ENCODE peak calls at places on chromosomes 1 and 21, in six cellular contexts. H is uterus; C is CD8-positive, alpha-beta T cell; E is transverse colon; F is iPS DF 6.9; G is PC-3. Z is an unnamed sample. For H3K27me3, the result is how much of the 10 kb centered on the place peaks cover.

GRCh38 chr21:46213620-46214286 is 14.8 kb downstream of the LSS start:
- DNase-seq in H (peak), C (no peak), E (no peak), F (no peak), G (no peak), Z (no peak)

GRCh38 chr1:37448691-37449417 is 25.5 kb upstream of the ZC3H12A start:
- DNase-seq in H (no peak), C (no peak), E (no peak), F (no peak), G (peak), Z (no peak)

GRCh38 chr1:6041432-6042062 is 4.1 kb upstream of the KCNAB2 start:
- DNase-seq in H (peak), C (peak), E (peak), F (no peak), G (peak), Z (no peak)

GRCh38 chr1:26686795-26687194 is 9.0 kb upstream of the ARID1A start:
- DNase-seq in H (no peak), C (no peak), E (no peak), F (no peak), G (peak), Z (no peak)

GRCh38 chr1:116754203-116754977 is at the start of gene CD2:
- DNase-seq in H (no peak), C (peak), E (peak), F (no peak), G (no peak), Z (peak)

GRCh38 chr1:160797861-160798273 is 1.9 kb downstream of the LY9 start:
- DNase-seq in H (no peak), C (peak), E (peak), F (no peak), G (peak), Z (peak)

GRCh38 chr1:111739984-111740765 is 980 bp upstream of the INKA2 start:
- DNase-seq in H (peak), C (no peak), E (peak), F (no peak), G (peak), Z (peak)

GRCh38 chr1:20633190-20634064 is at the start of gene PINK1:
- DNase-seq in H (peak), C (peak), E (peak), F (peak), G (peak), Z (peak)

GRCh38 chr1:19169642-19170041 is 40.4 kb downstream of the UBR4 start:
- DNase-seq in H (no peak), C (no peak), E (no peak), F (no peak), G (no peak), Z (no peak)

GRCh38 chr1:234616644-234617043 is 6.7 kb upstream of the IRF2BP2 start:
- DNase-seq in H (no peak), C (no peak), E (no peak), F (no peak), G (no peak), Z (no peak)

GRCh38 chr1:167529829-167530474 is 11.6 kb upstream of the CD247 start:
- DNase-seq in H (no peak), C (no peak), E (no peak), F (no peak), G (no peak), Z (no peak)

GRCh38 chr1:208781391-208782035 is 537.3 kb upstream of the PLXNA2 start:
- DNase-seq in H (no peak), C (no peak), E (no peak), F (peak), G (no peak), Z (no peak)

GRCh38 chr1:36653850-36654249 is 171.1 kb upstream of the CSF3R start:
- DNase-seq in H (no peak), C (no peak), E (no peak), F (no peak), G (peak), Z (no peak)

GRCh38 chr1:214473392-214473791 is 78.0 kb downstream of the PTPN14 start:
- DNase-seq in H (no peak), C (no peak), E (no peak), F (no peak), G (no peak), Z (no peak)

GRCh38 chr1:34057347-34057746 is 107.7 kb downstream of the CSMD2 start:
- DNase-seq in H (no peak), C (no peak), E (no peak), F (no peak), G (no peak), Z (no peak)

GRCh38 chr1:154407021-154407865 is 2.1 kb downstream of the IL6R start:
- DNase-seq in H (no peak), C (no peak), E (no peak), F (no peak), G (no peak), Z (no peak)

GRCh38 chr1:2174348-2175054 is 20.1 kb downstream of the FAAP20 start:
- DNase-seq in H (peak), C (no peak), E (peak), F (peak), G (peak), Z (no peak)

GRCh38 chr1:93056214-93056613 is 22.9 kb upstream of the MTF2 start:
- DNase-seq in H (no peak), C (no peak), E (no peak), F (no peak), G (peak), Z (no peak)

GRCh38 chr21:35468991-35469390 is 419.9 kb upstream of the RUNX1 start:
- DNase-seq in H (no peak), C (no peak), E (no peak), F (no peak), G (no peak), Z (no peak)

GRCh38 chr21:33835920-33836319 is 79.7 kb downstream of the ATP5PO start:
- DNase-seq in H (no peak), C (no peak), E (no peak), F (no peak), G (no peak), Z (no peak)

GRCh38 chr1:156936191-156936590 is 15.8 kb downstream of the LRRC71 start:
- DNase-seq in H (no peak), C (no peak), E (no peak), F (no peak), G (no peak), Z (no peak)

GRCh38 chr1:183711691-183712401 is 58.7 kb upstream of the APOBEC4 start:
- DNase-seq in H (peak), C (no peak), E (no peak), F (no peak), G (no peak), Z (no peak)

GRCh38 chr1:201795066-201795465 is 33.9 kb upstream of the IPO9 start:
- DNase-seq in H (no peak), C (no peak), E (no peak), F (no peak), G (peak), Z (no peak)

GRCh38 chr1:88595355-88595754 is 88.7 kb upstream of the PKN2 start:
- DNase-seq in H (no peak), C (no peak), E (no peak), F (no peak), G (peak), Z (peak)

GRCh38 chr21:43318841-43319781 is 107.8 kb downstream of the SIK1 start:
- DNase-seq in H (no peak), C (no peak), E (peak), F (no peak), G (peak), Z (no peak)

GRCh38 chr21:42219606-42220137 is 732 bp downstream of the ABCG1 start:
- DNase-seq in H (no peak), C (peak), E (peak), F (no peak), G (no peak), Z (no peak)

GRCh38 chr21:42221581-42222345 is 2.8 kb downstream of the ABCG1 start:
- DNase-seq in H (no peak), C (no peak), E (no peak), F (no peak), G (no peak), Z (no peak)

GRCh38 chr21:42222386-42222785 is 3.4 kb downstream of the ABCG1 start:
- DNase-seq in H (no peak), C (no peak), E (no peak), F (no peak), G (no peak), Z (no peak)

GRCh38 chr21:42218836-42219605 is at the start of gene ABCG1:
- DNase-seq in H (no peak), C (peak), E (peak), F (no peak), G (peak), Z (peak)

DNA sequence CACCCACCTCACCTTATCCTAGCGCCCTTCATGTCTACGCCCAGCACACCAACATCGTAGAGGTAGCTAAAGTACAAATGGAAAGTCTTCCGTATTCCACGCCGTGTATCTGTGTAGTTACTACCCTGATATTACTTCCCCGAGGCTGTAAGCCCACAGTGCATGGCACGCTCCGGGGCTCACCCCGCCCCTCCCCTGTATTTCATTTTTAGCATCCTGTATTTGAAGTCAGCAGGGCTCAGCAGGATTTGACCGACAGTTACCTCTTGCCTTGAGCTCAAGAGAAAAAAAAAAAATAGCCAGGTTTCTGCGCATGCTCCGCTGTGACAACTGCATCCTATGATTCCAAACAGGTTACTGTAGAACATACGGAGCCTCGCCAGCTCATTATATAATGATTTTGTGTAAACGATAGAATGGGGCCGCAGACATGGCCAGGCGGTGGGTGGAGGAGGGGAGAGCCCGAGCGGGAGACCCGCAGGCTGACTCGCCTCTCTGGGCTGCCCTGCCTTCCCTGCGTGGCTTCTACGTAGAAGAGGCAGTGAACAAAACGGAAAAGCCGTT is 1.3 kb downstream of the ABCG1 start:
- DNase-seq in H (peak), C (peak), E (peak), F (no peak), G (peak), Z (peak)
- H3K27me3 ChIP-seq in H (under half), C (under half), E (under half), F (under half), G (under half), Z (under half)

GRCh38 chr1:110387048-110387748 is 3.6 kb downstream of the SLC16A4 start:
- DNase-seq in H (no peak), C (no peak), E (no peak), F (no peak), G (no peak), Z (no peak)
- H3K4me3 ChIP-seq in H (no peak), C (no peak), E (no peak), F (no peak), G (no peak), Z (no peak)

DNA sequence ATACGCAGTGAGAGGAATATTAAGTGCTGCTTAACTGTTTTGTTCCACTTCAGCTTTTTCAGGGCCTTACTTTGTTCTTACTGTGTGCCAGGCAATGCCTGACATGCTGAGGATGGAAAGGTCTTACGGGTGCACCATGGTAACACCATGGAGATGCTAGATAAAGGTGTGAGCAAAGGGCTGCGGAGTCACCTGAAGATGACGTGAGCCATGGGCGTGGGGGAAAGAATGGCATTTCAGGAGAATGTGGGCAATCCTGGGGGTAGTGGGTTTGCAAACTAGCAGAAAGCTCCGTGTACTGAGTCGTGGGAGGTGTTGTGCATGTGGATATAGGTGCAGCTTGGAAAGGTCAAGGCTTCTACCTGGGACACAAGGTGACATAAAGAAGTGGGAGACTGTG is 27.4 kb downstream of the MAN1C1 start:
- DNase-seq in H (no peak), C (no peak), E (no peak), F (no peak), G (no peak), Z (no peak)
- H3K27me3 ChIP-seq in H (under half), C (under half), E (under half), F (under half), G (under half), Z (under half)

DNA sequence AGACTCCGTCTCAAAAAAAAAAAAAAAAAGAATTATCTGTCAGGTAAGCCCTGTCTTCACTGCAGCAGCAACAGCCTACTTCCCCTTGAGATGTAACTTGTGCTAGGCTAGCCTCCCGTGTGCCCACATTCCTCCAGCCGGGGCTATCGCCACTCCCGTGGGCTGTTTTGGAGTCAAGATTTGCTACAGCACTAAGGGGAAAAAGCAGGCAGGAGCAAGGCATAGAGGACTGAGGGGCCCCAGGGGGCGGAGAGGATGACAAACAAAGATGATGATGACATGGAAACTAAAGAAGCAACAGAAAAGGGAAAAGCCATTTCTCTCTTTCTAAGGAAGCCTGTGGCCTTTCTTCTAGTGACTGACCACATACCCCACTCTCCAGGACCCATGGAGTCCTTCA is 1.9 kb downstream of the TNFAIP8L2 start:
- DNase-seq in H (no peak), C (no peak), E (no peak), F (no peak), G (no peak), Z (no peak)
- H3K4me3 ChIP-seq in H (no peak), C (peak), E (no peak), F (no peak), G (no peak), Z (no peak)

GRCh38 chr1:220813013-220813412 is 26.3 kb downstream of the MTARC1 start:
- DNase-seq in H (no peak), C (no peak), E (no peak), F (no peak), G (no peak), Z (no peak)

GRCh38 chr1:220815409-220815808 is 28.7 kb downstream of the MTARC1 start:
- DNase-seq in H (no peak), C (no peak), E (no peak), F (no peak), G (no peak), Z (no peak)

GRCh38 chr1:220817907-220818306 is 31.2 kb downstream of the MTARC1 start:
- DNase-seq in H (peak), C (no peak), E (no peak), F (no peak), G (no peak), Z (no peak)

GRCh38 chr1:220819627-220820026 is 32.9 kb downstream of the MTARC1 start:
- DNase-seq in H (no peak), C (no peak), E (no peak), F (no peak), G (no peak), Z (no peak)

GRCh38 chr1:220818421-220819173 is 31.9 kb downstream of the MTARC1 start:
- DNase-seq in H (peak), C (no peak), E (peak), F (peak), G (no peak), Z (no peak)
- H3K27me3 ChIP-seq in H (under half), C (under half), E (under half), F (under half), G (under half), Z (under half)